ENCODE peak calls at places on chromosomes 5 and 9, in ten cellular contexts. R, K, X, V, N, D, H, E, Z and O are unnamed samples.
A peak's percentile ranks its signal among the peaks of the same experiment; 100 is the strongest.

GRCh38 chr9:16869140-16869903 is 1.1 kb downstream of the BNC2 start:
- DNase-seq in R (no peak), K (no peak), X (peak; percentile 55), V (no peak), N (peak; percentile 28), D (no peak), H (peak; percentile 52), E (no peak), Z (peak; percentile 58), O (peak; percentile 70)

GRCh38 chr5:14744296-14745187 is 80.0 kb downstream of the OTULIN start:
- DNase-seq in R (no peak), K (no peak), X (no peak), V (no peak), N (no peak), D (no peak), H (no peak), E (no peak), Z (no peak), O (no peak)

GRCh38 chr5:173515526-173515925 is 100.9 kb downstream of the BOD1 start:
- DNase-seq in R (no peak), K (no peak), X (peak; percentile 93), V (peak; percentile 65), N (no peak), D (no peak), H (peak; percentile 94), E (peak; percentile 93), Z (no peak), O (peak; percentile 79)

GRCh38 chr5:150789943-150790611 is 11.5 kb downstream of the SMIM3 start:
- DNase-seq in R (peak; percentile 66), K (peak; percentile 70), X (peak; percentile 98), V (peak; percentile 99), N (no peak), D (no peak), H (peak; percentile 97), E (peak; percentile 76), Z (peak; percentile 76), O (peak; percentile 100)

GRCh38 chr5:56279979-56280378 is 46.8 kb upstream of the ANKRD55 start:
- DNase-seq in R (no peak), K (no peak), X (peak; percentile 86), V (peak; percentile 37), N (no peak), D (peak; percentile 67), H (peak; percentile 74), E (peak; percentile 76), Z (no peak), O (no peak)

GRCh38 chr5:36640949-36641348 is 34.5 kb downstream of the SLC1A3 start:
- DNase-seq in R (no peak), K (no peak), X (peak; percentile 27), V (no peak), N (no peak), D (no peak), H (peak; percentile 31), E (no peak), Z (no peak), O (no peak)

GRCh38 chr5:58794875-58795274 is 212.0 kb downstream of the RAB3C start:
- DNase-seq in R (no peak), K (no peak), X (peak; percentile 1), V (no peak), N (no peak), D (no peak), H (no peak), E (no peak), Z (no peak), O (no peak)

GRCh38 chr9:99823392-99824377 is 2.0 kb downstream of the NR4A3 start:
- DNase-seq in R (peak; percentile 63), K (peak; percentile 41), X (peak; percentile 42), V (no peak), N (peak; percentile 52), D (peak; percentile 51), H (peak; percentile 67), E (no peak), Z (peak; percentile 36), O (peak; percentile 50)

GRCh38 chr9:137298983-137299521 is 3.0 kb downstream of the NRARP start:
- DNase-seq in R (no peak), K (peak; percentile 10), X (no peak), V (no peak), N (peak; percentile 17), D (no peak), H (no peak), E (no peak), Z (no peak), O (no peak)

GRCh38 chr9:137297060-137297664 is 4.9 kb downstream of the NRARP start:
- DNase-seq in R (no peak), K (peak; percentile 21), X (no peak), V (no peak), N (peak; percentile 18), D (no peak), H (no peak), E (no peak), Z (no peak), O (no peak)

GRCh38 chr9:137297966-137298365 is 4.1 kb downstream of the NRARP start:
- DNase-seq in R (no peak), K (peak; percentile 13), X (no peak), V (no peak), N (no peak), D (no peak), H (no peak), E (no peak), Z (no peak), O (no peak)

GRCh38 chr9:137299938-137300337 is 2.1 kb downstream of the NRARP start:
- DNase-seq in R (no peak), K (peak; percentile 15), X (no peak), V (no peak), N (peak; percentile 37), D (peak; percentile 65), H (no peak), E (no peak), Z (no peak), O (no peak)

DNA sequence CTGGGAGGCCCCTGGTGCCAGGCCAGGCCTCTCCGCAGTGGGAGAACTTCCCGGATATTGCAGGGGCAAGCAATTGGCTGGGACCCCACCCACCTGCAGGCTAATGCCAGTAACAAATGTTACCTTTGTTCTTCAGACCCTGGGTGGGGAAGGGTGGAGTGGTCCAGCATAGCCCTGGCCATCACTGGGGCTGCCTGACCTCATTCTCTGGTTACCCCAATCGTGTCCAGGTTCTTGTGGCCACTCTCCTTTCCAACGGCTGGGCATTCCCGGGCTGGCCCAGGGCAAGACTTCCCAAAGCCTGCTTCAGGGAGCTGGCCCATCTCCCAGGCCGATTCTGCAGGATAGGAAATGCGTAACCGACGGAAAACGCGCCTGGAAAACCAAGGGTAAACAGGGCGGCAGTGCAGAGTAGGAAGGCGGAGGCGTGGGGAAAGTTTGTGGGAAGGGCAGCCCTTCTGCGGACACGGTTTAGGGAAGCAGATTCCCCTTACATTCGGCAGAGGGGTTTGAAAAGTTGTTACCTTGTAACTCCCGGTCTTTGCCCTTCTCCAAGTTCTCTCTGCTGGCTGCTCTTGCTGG is 3.6 kb downstream of the NRARP start:
- DNase-seq in R (no peak), K (no peak), X (no peak), V (no peak), N (peak; percentile 70), D (no peak), H (no peak), E (no peak), Z (no peak), O (no peak)
- H3K4me3 ChIP-seq in R (peak overlapping the region; percentile 65), K (no peak overlapping the region), X (no peak overlapping the region), V (no peak overlapping the region), N (peak overlapping the region; percentile 68), D (no peak overlapping the region), H (no peak overlapping the region), E (no peak overlapping the region), Z (no peak overlapping the region), O (no peak overlapping the region)

GRCh38 chr9:83220737-83221136 is 157.8 kb upstream of the RASEF start:
- DNase-seq in R (no peak), K (no peak), X (peak; percentile 89), V (peak; percentile 14), N (no peak), D (peak; percentile 43), H (peak; percentile 88), E (peak; percentile 91), Z (no peak), O (peak; percentile 7)

GRCh38 chr9:83218411-83219090 is 155.6 kb upstream of the RASEF start:
- DNase-seq in R (no peak), K (no peak), X (no peak), V (no peak), N (no peak), D (peak; percentile 78), H (no peak), E (no peak), Z (no peak), O (no peak)

GRCh38 chr9:83219924-83220438 is 157.0 kb upstream of the RASEF start:
- DNase-seq in R (no peak), K (no peak), X (no peak), V (no peak), N (no peak), D (peak; percentile 53), H (no peak), E (no peak), Z (no peak), O (no peak)

DNA sequence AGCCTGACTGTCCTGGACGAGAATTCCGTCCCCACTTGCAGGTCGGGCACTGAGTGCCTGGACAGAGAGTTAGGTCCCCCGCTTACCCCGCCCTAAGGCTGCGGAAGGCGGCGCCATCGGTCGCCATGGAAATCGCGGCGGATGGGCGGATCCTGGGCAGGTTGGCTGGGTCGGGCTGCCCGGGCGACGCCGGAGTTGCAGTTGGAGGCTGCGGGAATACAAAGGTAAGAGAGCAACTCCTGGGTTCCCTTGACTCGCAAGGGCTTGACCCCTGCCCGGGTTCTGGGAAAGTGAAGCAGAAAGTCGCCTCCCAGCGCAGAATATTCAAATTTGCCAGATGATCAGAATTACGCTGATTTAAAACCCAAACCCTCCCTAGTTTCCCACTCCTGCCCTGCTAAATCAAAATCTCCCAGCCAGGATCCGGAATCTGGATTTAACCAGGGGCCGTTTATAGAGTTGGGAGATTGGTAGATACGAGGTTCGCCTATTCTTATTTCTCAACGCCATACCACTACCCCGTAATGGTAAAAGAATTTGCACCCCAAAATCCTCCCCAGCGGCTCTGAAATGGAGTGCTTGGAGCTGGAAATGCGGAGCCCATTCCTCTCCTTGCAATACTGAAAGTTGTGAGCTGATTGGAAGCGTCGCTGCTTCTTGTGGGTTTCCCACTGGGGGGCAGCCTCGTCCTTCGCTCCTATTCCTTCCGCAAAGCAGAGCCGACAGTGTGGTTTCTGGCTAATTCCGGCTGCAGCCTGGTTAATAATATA is 156.4 kb upstream of the RASEF start:
- DNase-seq in R (peak; percentile 62), K (peak; percentile 56), X (peak; percentile 88), V (peak; percentile 12), N (peak; percentile 79), D (peak; percentile 89), H (peak; percentile 80), E (no peak), Z (peak; percentile 67), O (peak; percentile 75)
- TF ChIP-seq CTCF in R (peak; percentile 5), K (peak; percentile 26), X (peak; percentile 83), V (peak; percentile 77), N (peak; percentile 84), D (no peak), H (peak; percentile 46), E (no peak), Z (peak; percentile 28), O (peak; percentile 60)

GRCh38 chr5:172002310-172002709 is 4.1 kb downstream of the FBXW11 start:
- DNase-seq in R (no peak), K (no peak), X (peak; percentile 31), V (no peak), N (no peak), D (no peak), H (peak; percentile 15), E (no peak), Z (no peak), O (no peak)

GRCh38 chr5:172002840-172003512 is 3.5 kb downstream of the FBXW11 start:
- DNase-seq in R (no peak), K (peak; percentile 70), X (no peak), V (no peak), N (no peak), D (no peak), H (no peak), E (no peak), Z (no peak), O (no peak)

GRCh38 chr5:172005708-172006377 is 595 bp downstream of the FBXW11 start:
- DNase-seq in R (peak; percentile 55), K (peak; percentile 26), X (peak; percentile 29), V (no peak), N (peak; percentile 32), D (peak; percentile 22), H (peak; percentile 46), E (no peak), Z (peak; percentile 49), O (peak; percentile 38)

GRCh38 chr5:172004824-172005237 is 1.6 kb downstream of the FBXW11 start:
- DNase-seq in R (no peak), K (no peak), X (peak; percentile 29), V (no peak), N (no peak), D (no peak), H (peak; percentile 20), E (no peak), Z (no peak), O (no peak)

DNA sequence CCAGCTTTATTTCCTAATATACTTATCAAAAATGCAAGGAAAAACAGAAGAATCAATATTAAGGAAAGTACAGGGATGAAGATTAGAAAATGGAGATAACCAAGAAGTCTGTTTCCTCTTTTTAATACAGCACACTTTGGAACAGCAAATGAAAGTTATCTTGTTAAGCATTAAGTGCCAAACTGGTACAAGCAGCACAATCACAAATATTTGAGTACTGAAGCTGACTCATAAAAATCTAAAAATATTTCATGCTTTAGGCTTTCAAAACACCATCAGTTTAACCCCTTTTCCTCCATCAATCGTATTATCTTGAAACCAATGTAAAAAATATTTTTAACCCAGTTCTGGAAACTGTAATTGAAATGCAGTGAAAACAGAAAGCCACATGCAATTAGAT is 2.7 kb downstream of the FBXW11 start:
- DNase-seq in R (no peak), K (no peak), X (no peak), V (no peak), N (no peak), D (no peak), H (peak; percentile 20), E (no peak), Z (no peak), O (no peak)
- H3K4me3 ChIP-seq in R (no peak overlapping the region), K (no peak overlapping the region), X (no peak overlapping the region), V (no peak overlapping the region), N (peak overlapping the region; percentile 90), D (no peak overlapping the region), H (peak overlapping the region; percentile 94), E (peak overlapping the region; percentile 86), Z (no peak overlapping the region), O (no peak overlapping the region)

GRCh38 chr9:35657327-35658143 is at the start of gene RMRP:
- DNase-seq in R (peak; percentile 97), K (peak; percentile 99), X (peak; percentile 100), V (peak; percentile 99), N (peak; percentile 98), D (peak; percentile 98), H (peak; percentile 100), E (peak; percentile 91), Z (peak; percentile 98), O (peak; percentile 100)
- TF ChIP-seq CTCF in R (peak; percentile 71), K (peak; percentile 26), X (peak; percentile 33), V (peak; percentile 42), N (peak; percentile 23), D (no peak), H (peak; percentile 11), E (no peak), Z (peak; percentile 33), O (peak; percentile 19)